ENCODE peak calls at places on chromosomes 4 and X, in four cellular contexts. I is DND-41, H is aorta, B is IMR-90. L is an unnamed sample.

GRCh38 chr4:108272566-108272965 is 103.8 kb upstream of the LEF1 start:
- DNase-seq in H (no peak), I (peak; percentile 60), B (peak; percentile 70), L (no peak)

GRCh38 chrX:48695925-48696300 is 621 bp upstream of the SUV39H1 start:
- DNase-seq in I (no peak), B (no peak), H (no peak), L (no peak)

GRCh38 chrX:94361241-94361640 is 687.2 kb downstream of the FAM133A start:
- DNase-seq in H (no peak), I (no peak), B (no peak), L (no peak)

GRCh38 chr4:140115140-140115539 is 38.8 kb downstream of the MAML3 start:
- DNase-seq in H (no peak), B (no peak), I (no peak), L (no peak)

GRCh38 chr4:110046588-110047049 is 133.9 kb downstream of the EGF start:
- DNase-seq in B (peak; percentile 68), H (no peak), I (no peak), L (no peak)

GRCh38 chr4:145307763-145308430 is 127.5 kb upstream of the OTUD4 start:
- DNase-seq in H (no peak), B (no peak), I (no peak), L (no peak)

GRCh38 chr4:155530857-155531256 is 135.8 kb upstream of the GUCY1A1 start:
- DNase-seq in I (no peak), B (no peak), H (no peak), L (no peak)

GRCh38 chr4:55036405-55036804 is 89.0 kb downstream of the KDR start:
- DNase-seq in H (no peak), B (no peak), I (no peak), L (no peak)

GRCh38 chrX:112941209-112941788 is 100.7 kb upstream of the AMOT start:
- DNase-seq in H (no peak), B (peak; percentile 1), I (no peak), L (no peak)

GRCh38 chr4:76821661-76822060 is 76.3 kb downstream of the SOWAHB start:
- DNase-seq in H (no peak), I (no peak), B (peak; percentile 78), L (no peak)

GRCh38 chr4:121192500-121192899 is 28.4 kb upstream of the TNIP3 start:
- DNase-seq in H (no peak), I (peak; percentile 43), B (peak; percentile 48), L (peak; percentile 33)

GRCh38 chr4:141705048-141705746 is 68.8 kb downstream of the IL15 start:
- DNase-seq in I (no peak), H (no peak), B (no peak), L (no peak)

GRCh38 chr4:38831653-38832052 is 25.0 kb downstream of the TLR6 start:
- DNase-seq in H (no peak), B (peak; percentile 72), I (no peak), L (no peak)

GRCh38 chrX:110210417-110211139 is 107.3 kb downstream of the AMMECR1 start:
- DNase-seq in I (no peak), B (peak; percentile 96), H (no peak), L (no peak)

GRCh38 chrX:110600745-110601310 is 194.8 kb downstream of the CHRDL1 start:
- DNase-seq in H (no peak), I (no peak), B (no peak), L (no peak)

GRCh38 chrX:66000628-66001275 is 39.1 kb downstream of the VSIG4 start:
- DNase-seq in I (no peak), B (no peak), H (no peak), L (no peak)

GRCh38 chrX:124502144-124502543 is 155.8 kb downstream of the SH2D1A start:
- DNase-seq in I (no peak), B (no peak), H (no peak), L (no peak)

GRCh38 chr4:182801626-182802025 is 115.6 kb downstream of the DCTD start:
- DNase-seq in H (no peak), I (no peak), B (no peak), L (no peak)

GRCh38 chr4:82623284-82623683 is 61.5 kb upstream of the TMEM150C start:
- DNase-seq in H (no peak), B (no peak), I (no peak), L (no peak)

GRCh38 chrX:25079020-25079419 is 63.3 kb upstream of the ARX start:
- DNase-seq in H (no peak), B (no peak), I (no peak), L (no peak)

GRCh38 chr4:155759372-155760252 is 791 bp downstream of the GUCY1B1 start:
- DNase-seq in B (peak; percentile 16), H (peak; percentile 73), I (no peak), L (no peak)

GRCh38 chr4:14143892-14144291 is 516.4 kb upstream of the BOD1L1 start:
- DNase-seq in B (peak; percentile 6), H (no peak), I (no peak), L (no peak)

DNA sequence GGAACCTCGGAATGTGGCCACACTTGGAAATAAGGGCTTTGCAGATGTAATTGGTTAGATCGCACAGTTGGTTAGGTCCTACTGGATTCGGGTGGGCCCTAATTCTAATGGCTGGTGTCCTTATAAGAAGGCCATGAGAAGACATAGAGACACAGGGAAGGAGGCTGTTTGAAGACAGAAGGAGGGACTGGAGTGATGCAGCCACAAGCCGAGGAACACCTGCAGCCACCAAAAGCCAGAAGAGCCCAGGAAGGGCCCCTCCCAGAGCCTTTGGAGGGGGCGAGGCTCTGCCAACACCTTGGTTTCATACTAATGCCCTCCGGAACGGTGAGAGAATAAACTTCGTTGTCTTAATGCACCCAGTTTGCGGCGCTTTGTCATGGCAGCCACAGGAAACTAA is 47.0 kb downstream of the EVC start:
- DNase-seq in B (no peak), I (no peak), H (no peak), L (no peak)
- H3K36me3 ChIP-seq in B (peaks cover 59% of the 10 kb centered on the region), I (no peaks in the 10 kb centered on the region), H (no peaks in the 10 kb centered on the region), L (no peaks in the 10 kb centered on the region)

GRCh38 chrX:53538781-53539180 is 104.6 kb upstream of the HSD17B10 start:
- DNase-seq in I (no peak), B (no peak), H (no peak), L (no peak)
- H3K36me3 ChIP-seq in I (peaks cover 93% of the 10 kb centered on the region), B (peaks cover 53% of the 10 kb centered on the region), H (no peaks in the 10 kb centered on the region), L (peaks cover 68% of the 10 kb centered on the region)

GRCh38 chr4:84796388-84796787 is 170.1 kb downstream of the WDFY3 start:
- DNase-seq in H (no peak), I (no peak), B (no peak), L (no peak)

GRCh38 chr4:84790769-84791565 is 175.5 kb downstream of the WDFY3 start:
- DNase-seq in I (no peak), H (no peak), B (no peak), L (no peak)

GRCh38 chr4:84792366-84793301 is 173.9 kb downstream of the WDFY3 start:
- DNase-seq in H (no peak), I (no peak), B (peak; percentile 45), L (no peak)
- H3K36me3 ChIP-seq in H (no peaks in the 10 kb centered on the region), I (no peaks in the 10 kb centered on the region), B (peaks cover 15% of the 10 kb centered on the region), L (no peaks in the 10 kb centered on the region)

GRCh38 chrX:153954618-153955450 is 10.4 kb upstream of the RENBP start:
- DNase-seq in H (no peak), I (no peak), B (no peak), L (no peak)
- H3K36me3 ChIP-seq in H (no peaks in the 10 kb centered on the region), I (peaks cover 100% of the 10 kb centered on the region), B (peaks cover 82% of the 10 kb centered on the region), L (peaks cover 60% of the 10 kb centered on the region)

DNA sequence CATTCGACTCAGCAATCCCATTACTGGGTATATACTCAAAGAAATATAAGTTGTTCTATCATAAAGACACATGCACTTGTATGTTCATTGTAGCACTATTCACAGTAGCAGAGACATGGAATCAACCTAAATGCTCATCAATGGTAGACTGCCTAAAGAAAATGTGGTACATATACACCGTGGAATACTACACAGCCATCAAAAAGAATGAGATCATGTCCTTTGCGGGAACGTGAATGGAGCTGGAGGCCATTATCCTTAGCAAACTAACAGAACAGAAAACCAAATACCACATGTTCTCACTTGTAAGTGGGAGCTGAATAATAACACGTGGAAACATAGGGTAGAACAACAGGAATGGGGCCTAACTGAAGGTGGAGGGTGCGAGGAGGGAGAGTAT is 44.9 kb downstream of the TMEM131L start:
- DNase-seq in H (no peak), B (no peak), I (no peak), L (no peak)
- H3K36me3 ChIP-seq in H (no peaks in the 10 kb centered on the region), B (no peaks in the 10 kb centered on the region), I (peaks cover 74% of the 10 kb centered on the region), L (no peaks in the 10 kb centered on the region)

GRCh38 chrX:24005867-24006266 is 21.1 kb downstream of the KLHL15 start:
- DNase-seq in I (no peak), H (no peak), B (no peak), L (no peak)

GRCh38 chrX:24005028-24005427 is 22.0 kb downstream of the KLHL15 start:
- DNase-seq in B (no peak), H (no peak), I (no peak), L (no peak)

GRCh38 chrX:24002167-24002566 is 24.8 kb downstream of the KLHL15 start:
- DNase-seq in I (no peak), B (no peak), H (no peak), L (no peak)

DNA sequence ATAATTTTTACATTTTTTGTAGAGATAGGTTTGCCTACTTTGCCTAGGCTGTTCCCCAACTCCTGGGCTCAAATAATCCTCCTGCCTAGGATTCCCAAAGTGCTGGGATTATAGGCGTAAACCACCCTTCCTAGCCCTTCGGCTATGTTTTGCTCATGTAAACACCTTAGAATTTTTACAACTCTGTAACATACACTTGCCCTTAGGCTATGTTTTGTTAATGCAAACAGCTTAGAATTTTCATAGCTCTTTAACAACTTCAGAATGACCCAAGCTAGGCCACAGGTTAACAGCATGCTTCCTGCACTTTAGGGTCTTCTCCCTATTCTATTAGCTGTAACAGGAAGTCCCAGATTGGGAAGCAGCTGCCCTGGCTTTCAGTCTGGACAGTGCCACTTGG is 24.2 kb downstream of the KLHL15 start:
- DNase-seq in B (no peak), H (no peak), I (no peak), L (no peak)
- H3K36me3 ChIP-seq in B (peaks cover 5% of the 10 kb centered on the region), H (no peaks in the 10 kb centered on the region), I (peaks cover 35% of the 10 kb centered on the region), L (peaks cover 6% of the 10 kb centered on the region)

GRCh38 chr4:48858130-48858529 is 27.2 kb downstream of the OCIAD1 start:
- DNase-seq in H (no peak), I (no peak), B (no peak), L (no peak)

GRCh38 chr4:48853604-48854394 is 22.9 kb downstream of the OCIAD1 start:
- DNase-seq in B (no peak), I (no peak), H (no peak), L (no peak)

GRCh38 chr4:48854395-48854683 is 23.5 kb downstream of the OCIAD1 start:
- DNase-seq in B (no peak), I (no peak), H (no peak), L (no peak)

GRCh38 chr4:48851651-48852050 is 20.8 kb downstream of the OCIAD1 start:
- DNase-seq in H (no peak), I (no peak), B (no peak), L (no peak)

GRCh38 chr4:48854982-48855381 is 24.1 kb downstream of the OCIAD1 start:
- DNase-seq in H (no peak), I (no peak), B (no peak), L (no peak)
- H3K36me3 ChIP-seq in H (peaks cover 2% of the 10 kb centered on the region), I (peaks cover 89% of the 10 kb centered on the region), B (peaks cover 22% of the 10 kb centered on the region), L (peaks cover 32% of the 10 kb centered on the region)

GRCh38 chr4:507745-508512 is 8.9 kb downstream of the PIGG start:
- DNase-seq in I (no peak), H (no peak), B (no peak), L (no peak)
- H3K36me3 ChIP-seq in I (peaks cover 82% of the 10 kb centered on the region), H (peaks cover 3% of the 10 kb centered on the region), B (peaks cover 42% of the 10 kb centered on the region), L (peaks cover 36% of the 10 kb centered on the region)